ENCODE peak calls at places on chromosomes 5 and 9, in five cellular contexts. R, T, Y, X and Z are unnamed samples.

GRCh38 chr5:32783658-32784057 is 72.5 kb downstream of the NPR3 start:
- DNase-seq in R (no peak), T (no peak), Y (no peak), X (no peak), Z (no peak)

GRCh38 chr5:10372726-10373709 is 19.5 kb downstream of the MARCHF6 start:
- DNase-seq in R (no peak), T (no peak), Y (no peak), X (no peak), Z (no peak)

GRCh38 chr5:142078251-142078650 is 30.3 kb upstream of the NDFIP1 start:
- DNase-seq in R (no peak), T (no peak), Y (no peak), X (no peak), Z (no peak)

GRCh38 chr5:55226027-55226933 is 835 bp downstream of the MCIDAS start:
- DNase-seq in R (peak), T (no peak), Y (peak), X (peak), Z (peak)

GRCh38 chr5:76942581-76942980 is 10.3 kb upstream of the CRHBP start:
- DNase-seq in R (no peak), T (peak), Y (no peak), X (no peak), Z (no peak)

GRCh38 chr5:172412724-172413260 is 41.5 kb downstream of the SH3PXD2B start:
- DNase-seq in R (peak), T (peak), Y (peak), X (peak), Z (no peak)

GRCh38 chr5:172901788-172902496 is 57.3 kb upstream of the RPL26L1 start:
- DNase-seq in R (no peak), T (peak), Y (peak), X (peak), Z (no peak)

GRCh38 chr5:146059349-146060220 is 45.8 kb downstream of the PLAC8L1 start:
- DNase-seq in R (no peak), T (no peak), Y (no peak), X (no peak), Z (no peak)

GRCh38 chr5:110401881-110402280 is 324.6 kb downstream of the TMEM232 start:
- DNase-seq in R (no peak), T (peak), Y (no peak), X (no peak), Z (no peak)

GRCh38 chr9:78985084-78985738 is 586.6 kb upstream of the TLE4 start:
- DNase-seq in R (no peak), T (peak), Y (peak), X (no peak), Z (no peak)

GRCh38 chr9:126554292-126554691 is 59.4 kb upstream of the LMX1B start:
- DNase-seq in R (no peak), T (no peak), Y (no peak), X (no peak), Z (no peak)

GRCh38 chr5:1642621-1643061 is 118.9 kb upstream of the LPCAT1 start:
- DNase-seq in R (no peak), T (no peak), Y (no peak), X (no peak), Z (no peak)

GRCh38 chr9:97441729-97442128 is 29.8 kb downstream of the TDRD7 start:
- DNase-seq in R (peak), T (peak), Y (peak), X (no peak), Z (no peak)

GRCh38 chr5:173902334-173902733 is 14.2 kb downstream of the CPEB4 start:
- DNase-seq in R (no peak), T (no peak), Y (no peak), X (no peak), Z (no peak)

GRCh38 chr5:153523831-153524230 is 33.4 kb downstream of the GRIA1 start:
- DNase-seq in R (peak), T (peak), Y (no peak), X (peak), Z (peak)

GRCh38 chr5:151047814-151048425 is 27.5 kb downstream of the GPX3 start:
- DNase-seq in R (no peak), T (no peak), Y (peak), X (no peak), Z (no peak)

GRCh38 chr5:139758510-139759036 is 37.0 kb upstream of the PSD2 start:
- DNase-seq in R (no peak), T (no peak), Y (no peak), X (no peak), Z (no peak)

GRCh38 chr5:172858990-172859811 is 25.1 kb downstream of the ERGIC1 start:
- DNase-seq in R (peak), T (peak), Y (peak), X (peak), Z (no peak)

GRCh38 chr5:176418251-176418650 is 1.9 kb upstream of the CLTB start:
- DNase-seq in R (peak), T (peak), Y (peak), X (peak), Z (no peak)

GRCh38 chr5:160675988-160676387 is 176.0 kb downstream of the ATP10B start:
- DNase-seq in R (no peak), T (no peak), Y (no peak), X (no peak), Z (no peak)

GRCh38 chr5:80554646-80555045 is 15.4 kb downstream of the ANKRD34B start:
- DNase-seq in R (no peak), T (no peak), Y (no peak), X (no peak), Z (no peak)

GRCh38 chr5:42703238-42703637 is 53.4 kb upstream of the CCDC152 start:
- DNase-seq in R (no peak), T (no peak), Y (no peak), X (no peak), Z (no peak)

GRCh38 chr9:70012569-70012968 is 31.1 kb upstream of the MAMDC2 start:
- DNase-seq in R (no peak), T (no peak), Y (no peak), X (no peak), Z (no peak)

GRCh38 chr9:110958846-110959245 is 79.4 kb downstream of the LPAR1 start:
- DNase-seq in R (no peak), T (peak), Y (no peak), X (no peak), Z (no peak)

GRCh38 chr5:92998456-92998855 is 582.6 kb downstream of the NR2F1-AS1 start:
- DNase-seq in R (no peak), T (no peak), Y (no peak), X (no peak), Z (no peak)

GRCh38 chr5:66361070-66361469 is 217.0 kb downstream of the SREK1 start:
- DNase-seq in R (no peak), T (no peak), Y (no peak), X (no peak), Z (no peak)

GRCh38 chr5:113693205-113693553 is 179.7 kb downstream of the YTHDC2 start:
- DNase-seq in R (peak), T (no peak), Y (no peak), X (peak), Z (no peak)

GRCh38 chr5:86917117-86917579 is 299.4 kb downstream of the COX7C start:
- DNase-seq in R (peak), T (peak), Y (peak), X (peak), Z (no peak)

GRCh38 chr9:26791274-26791673 is 101.3 kb downstream of the CAAP1 start:
- DNase-seq in R (no peak), T (no peak), Y (no peak), X (no peak), Z (no peak)

GRCh38 chr9:29332789-29333188 is 1759.5 kb upstream of the C9orf72 start:
- DNase-seq in R (no peak), T (peak), Y (peak), X (no peak), Z (no peak)

GRCh38 chr9:95189230-95190098 is 128.0 kb downstream of the FANCC start:
- DNase-seq in R (peak), T (peak), Y (no peak), X (peak), Z (no peak)
- H2AFZ ChIP-seq in R (peak), T (no peak), Y (no peak), X (no peak), Z (no peak)

GRCh38 chr5:53425598-53426516 is 54.6 kb upstream of the FST start:
- DNase-seq in R (no peak), T (peak), Y (peak), X (peak), Z (no peak)
- H2AFZ ChIP-seq in R (no peak), T (no peak), Y (no peak), X (no peak), Z (no peak)

DNA sequence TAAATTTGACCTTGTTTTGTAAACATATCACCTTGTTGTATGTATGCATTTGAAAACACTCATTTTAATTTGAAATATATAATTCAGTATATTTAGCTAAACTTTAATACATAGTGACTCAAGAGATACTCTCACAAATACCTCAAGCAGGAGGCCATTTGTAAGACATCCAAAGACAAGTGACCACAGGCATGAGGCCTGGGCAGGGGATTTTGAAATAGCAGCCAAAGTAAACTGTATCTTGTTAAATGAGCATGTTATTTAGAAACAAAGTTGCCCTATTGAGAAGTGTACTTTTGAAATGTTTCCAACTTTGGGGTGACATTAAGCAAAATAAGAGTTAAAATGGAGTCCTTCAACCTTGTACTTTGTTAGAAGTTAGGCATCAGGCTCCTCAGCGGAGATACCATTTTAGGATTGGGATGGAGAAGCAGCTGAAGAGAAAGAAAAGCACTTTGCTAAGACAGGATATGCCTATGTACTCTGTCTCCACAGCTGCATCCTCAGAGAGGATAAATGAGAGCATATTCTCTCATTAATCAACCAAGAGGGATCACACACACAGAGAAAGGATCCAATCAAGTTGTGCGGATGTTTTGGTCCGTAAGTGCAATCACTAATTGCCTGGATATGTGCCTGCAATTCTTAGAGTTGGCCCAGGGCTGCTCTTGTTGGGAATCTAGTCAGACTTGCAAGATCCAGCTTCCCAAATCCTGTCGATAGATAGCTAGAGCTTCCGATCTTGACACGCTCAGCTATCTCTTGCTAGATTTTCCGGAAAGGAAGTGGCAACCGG is 157.5 kb upstream of the HAPLN1 start:
- DNase-seq in R (no peak), T (peak), Y (peak), X (no peak), Z (no peak)
- H2AFZ ChIP-seq in R (no peak), T (no peak), Y (no peak), X (no peak), Z (no peak)

DNA sequence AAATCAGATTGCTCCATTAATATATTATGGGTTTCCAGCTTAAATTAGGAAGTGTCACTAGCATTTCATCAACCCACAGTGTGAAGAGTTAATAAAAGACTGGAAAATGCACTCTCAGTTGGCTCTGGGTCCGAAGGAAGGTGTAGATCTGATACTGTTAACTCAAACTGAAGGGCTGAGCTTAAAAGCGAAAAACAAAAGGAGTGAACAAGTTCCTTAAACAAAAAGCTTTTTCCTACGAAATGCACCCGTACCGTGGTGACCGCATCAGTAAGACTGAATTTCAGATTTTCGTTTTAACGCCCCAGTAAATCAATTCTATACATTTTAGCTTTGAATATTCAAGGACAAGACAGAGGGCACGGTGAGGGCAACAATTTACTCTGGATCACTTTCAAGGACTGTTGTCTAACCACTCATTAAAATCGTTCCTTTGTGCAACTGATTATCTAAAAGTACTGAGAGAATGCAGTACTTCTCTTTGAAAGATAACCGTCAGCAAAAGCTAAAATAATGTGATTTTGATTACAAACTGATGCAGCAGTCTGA is 1.9 kb downstream of the HOMER1 start:
- DNase-seq in R (peak), T (no peak), Y (no peak), X (no peak), Z (no peak)
- H2AFZ ChIP-seq in R (peak), T (no peak), Y (peak), X (peak), Z (no peak)

GRCh38 chr9:134592819-134593200 is 48.8 kb upstream of the COL5A1 start:
- DNase-seq in R (no peak), T (no peak), Y (no peak), X (no peak), Z (no peak)

GRCh38 chr9:134593286-134593685 is 48.3 kb upstream of the COL5A1 start:
- DNase-seq in R (no peak), T (no peak), Y (no peak), X (no peak), Z (no peak)

GRCh38 chr9:134591573-134591981 is 50.0 kb upstream of the COL5A1 start:
- DNase-seq in R (no peak), T (peak), Y (no peak), X (no peak), Z (no peak)

GRCh38 chr9:134591082-134591571 is 50.5 kb upstream of the COL5A1 start:
- DNase-seq in R (no peak), T (no peak), Y (no peak), X (no peak), Z (no peak)

DNA sequence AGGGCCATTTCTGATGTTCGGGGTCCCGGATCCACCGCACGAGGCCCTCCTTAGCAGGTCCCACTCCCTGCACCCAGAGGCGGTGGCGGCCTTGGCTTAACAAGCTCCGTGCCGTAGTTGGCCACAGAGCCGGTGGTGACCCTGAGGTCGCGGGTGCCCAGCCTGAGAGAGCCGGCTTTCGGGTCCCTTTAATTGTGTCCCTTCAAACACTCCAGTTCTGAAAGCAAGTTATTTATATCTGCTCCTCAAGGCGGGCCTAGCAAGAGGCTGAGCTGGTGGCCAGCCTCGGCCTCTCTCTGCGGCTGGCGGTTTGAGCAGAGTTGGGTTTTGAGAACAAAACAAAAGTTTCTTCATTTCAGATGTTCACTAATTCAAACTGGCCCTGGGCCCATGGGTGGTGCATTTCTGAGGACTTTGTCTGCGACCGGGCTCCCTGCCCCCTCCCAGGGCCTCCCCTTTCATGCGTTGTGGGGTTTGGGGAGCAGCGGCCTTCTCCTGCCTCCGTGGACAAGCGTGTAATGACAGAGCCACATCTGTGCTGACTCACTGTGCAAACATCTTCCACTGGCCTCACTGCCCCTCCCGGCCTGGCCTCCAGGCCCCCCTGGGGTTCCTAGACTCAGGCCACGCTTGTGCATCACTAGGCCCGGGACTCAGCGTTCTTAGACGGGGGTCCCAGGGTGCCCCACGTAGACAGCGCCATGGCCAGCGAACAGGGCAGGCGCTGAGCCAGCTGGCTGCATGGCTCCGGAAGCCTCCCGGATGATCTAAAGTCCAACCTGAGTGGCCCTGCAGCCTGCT is 49.4 kb upstream of the COL5A1 start:
- DNase-seq in R (no peak), T (peak), Y (no peak), X (peak), Z (no peak)
- H2AFZ ChIP-seq in R (no peak), T (peak), Y (no peak), X (peak), Z (no peak)

DNA sequence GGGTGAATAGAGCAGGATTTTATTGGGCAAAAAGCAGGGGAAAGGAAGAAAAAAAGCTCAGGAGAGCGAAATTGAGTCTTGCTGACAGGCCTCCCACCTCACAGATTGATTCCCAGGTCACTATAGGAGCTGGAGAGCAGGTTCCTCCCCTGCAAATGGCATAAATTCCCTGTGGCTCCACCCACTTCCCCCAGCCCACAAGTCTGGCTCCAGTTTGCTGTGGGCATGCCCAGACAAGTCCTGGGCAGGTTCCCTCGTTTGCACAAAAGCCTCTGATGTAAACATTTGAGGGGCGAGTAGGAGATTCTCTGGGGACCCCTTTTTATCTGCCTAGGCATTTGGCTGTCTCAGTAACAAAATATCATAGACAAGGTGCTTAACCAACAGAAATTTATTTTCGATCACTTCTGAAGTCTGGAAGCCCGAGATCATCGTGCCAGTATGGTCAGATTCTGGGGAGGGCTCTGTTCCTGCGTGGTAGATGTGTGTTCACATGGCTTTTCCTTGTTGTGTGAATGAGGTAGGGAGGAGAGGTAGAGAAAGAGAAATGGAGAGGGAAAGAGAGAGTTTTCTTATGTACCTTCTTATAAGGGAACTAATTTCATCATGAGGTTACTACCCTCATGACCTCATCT is 614.5 kb downstream of the MAT2B start:
- DNase-seq in R (peak), T (peak), Y (no peak), X (peak), Z (no peak)
- H2AFZ ChIP-seq in R (peak), T (peak), Y (no peak), X (no peak), Z (no peak)

DNA sequence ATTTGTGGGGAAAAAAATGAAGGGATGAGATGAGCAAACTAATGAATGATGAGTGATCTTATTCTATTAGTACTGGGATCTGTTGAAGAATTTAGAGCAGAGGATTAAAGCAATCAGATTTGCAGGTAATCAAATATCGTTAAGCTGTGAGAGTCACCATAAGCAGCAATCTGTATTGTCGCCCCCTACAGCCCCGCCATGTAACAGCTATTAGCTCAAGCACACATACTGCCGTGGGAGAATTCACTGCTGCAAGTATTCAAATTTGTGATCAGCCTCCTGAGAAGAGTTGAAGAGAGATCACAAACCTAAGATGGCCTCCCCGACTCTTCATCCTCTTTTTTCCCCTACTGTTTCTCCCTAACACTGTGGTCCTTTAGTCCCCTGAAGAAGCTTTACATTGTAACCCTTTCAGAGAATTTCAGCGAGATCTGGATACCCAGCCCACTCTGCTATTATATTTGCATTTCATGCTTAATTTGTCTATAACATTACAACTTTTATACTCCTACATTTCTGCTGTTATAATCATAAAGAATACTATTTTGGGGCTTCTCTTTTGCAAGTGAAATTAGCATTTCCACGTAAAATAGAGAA is 28.5 kb upstream of the PHF24 start:
- DNase-seq in R (peak), T (peak), Y (peak), X (peak), Z (no peak)
- H2AFZ ChIP-seq in R (no peak), T (no peak), Y (no peak), X (no peak), Z (no peak)

DNA sequence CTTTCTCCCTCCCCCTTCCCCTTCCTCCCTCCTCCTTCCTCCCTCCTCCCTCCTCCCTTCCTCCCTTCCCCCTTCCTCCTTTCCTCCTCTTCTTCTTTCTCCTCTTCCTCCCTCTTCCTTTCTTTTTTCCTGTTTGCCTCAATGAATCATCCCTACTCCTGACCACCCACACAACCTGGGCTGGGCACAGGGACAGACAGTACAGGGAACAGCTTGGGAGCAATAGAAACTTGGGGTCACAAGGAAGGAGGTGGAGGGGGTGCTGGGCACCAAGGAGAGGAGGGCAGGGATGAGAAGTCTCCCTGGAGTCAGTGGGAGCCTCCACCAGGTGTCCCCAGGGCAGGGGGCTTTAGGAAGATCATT is 5.0 kb downstream of the TTC16 start:
- DNase-seq in R (no peak), T (no peak), Y (peak), X (no peak), Z (no peak)
- H2AFZ ChIP-seq in R (no peak), T (no peak), Y (peak), X (no peak), Z (no peak)